ENCODE peak calls at places on chromosomes 11 and 22, in four cellular contexts. One of them, this sample, is unnamed. For H3K4me1 and H3K36me3, the result is how much of the 10 kb centered on the place peaks cover.

GRCh38 chr11:2137202-2138071 is 1.8 kb downstream of the IGF2 start:
- DNase-seq in naive thymus-derived CD4-positive, alpha-beta T cell: no peak
- DNase-seq in tibial artery: no peak
- DNase-seq in iPS DF 6.9: no peak
- DNase-seq in this sample: no peak

GRCh38 chr22:44735518-44736428 is 16.6 kb upstream of the ARHGAP8 start:
- DNase-seq in naive thymus-derived CD4-positive, alpha-beta T cell: peak
- DNase-seq in tibial artery: no peak
- DNase-seq in iPS DF 6.9: peak
- DNase-seq in this sample: peak

GRCh38 chr11:30333405-30333804 is 10.5 kb downstream of the ARL14EP start:
- DNase-seq in naive thymus-derived CD4-positive, alpha-beta T cell: no peak
- DNase-seq in tibial artery: no peak
- DNase-seq in iPS DF 6.9: no peak
- DNase-seq in this sample: no peak

GRCh38 chr11:46889689-46890475 is 28.5 kb downstream of the LRP4 start:
- DNase-seq in naive thymus-derived CD4-positive, alpha-beta T cell: peak
- DNase-seq in tibial artery: peak
- DNase-seq in iPS DF 6.9: peak
- DNase-seq in this sample: peak

GRCh38 chr11:35390737-35391682 is 28.3 kb downstream of the SLC1A2 start:
- DNase-seq in naive thymus-derived CD4-positive, alpha-beta T cell: no peak
- DNase-seq in tibial artery: no peak
- DNase-seq in iPS DF 6.9: no peak
- DNase-seq in this sample: no peak

GRCh38 chr11:115911656-115912055 is 407.4 kb upstream of the CADM1 start:
- DNase-seq in naive thymus-derived CD4-positive, alpha-beta T cell: no peak
- DNase-seq in tibial artery: no peak
- DNase-seq in iPS DF 6.9: no peak
- DNase-seq in this sample: no peak

GRCh38 chr11:129975543-129975942 is 27.1 kb downstream of the PRDM10 start:
- DNase-seq in naive thymus-derived CD4-positive, alpha-beta T cell: no peak
- DNase-seq in tibial artery: no peak
- DNase-seq in iPS DF 6.9: no peak
- DNase-seq in this sample: no peak

GRCh38 chr11:41659990-41660389 is 200.5 kb upstream of the LRRC4C start:
- DNase-seq in naive thymus-derived CD4-positive, alpha-beta T cell: no peak
- DNase-seq in tibial artery: no peak
- DNase-seq in iPS DF 6.9: no peak
- DNase-seq in this sample: no peak

GRCh38 chr11:128451651-128452470 is 135.5 kb downstream of the ETS1 start:
- DNase-seq in naive thymus-derived CD4-positive, alpha-beta T cell: no peak
- DNase-seq in tibial artery: peak
- DNase-seq in iPS DF 6.9: no peak
- DNase-seq in this sample: no peak

GRCh38 chr22:39319284-39320170 is at the start of gene RPL3:
- DNase-seq in naive thymus-derived CD4-positive, alpha-beta T cell: peak
- DNase-seq in tibial artery: peak
- DNase-seq in iPS DF 6.9: peak
- DNase-seq in this sample: peak

GRCh38 chr22:39327995-39328754 is 8.8 kb upstream of the RPL3 start:
- DNase-seq in naive thymus-derived CD4-positive, alpha-beta T cell: no peak
- DNase-seq in tibial artery: no peak
- DNase-seq in iPS DF 6.9: no peak
- DNase-seq in this sample: no peak

GRCh38 chr22:39325392-39325932 is 6.0 kb upstream of the RPL3 start:
- DNase-seq in naive thymus-derived CD4-positive, alpha-beta T cell: no peak
- DNase-seq in tibial artery: no peak
- DNase-seq in iPS DF 6.9: no peak
- DNase-seq in this sample: no peak
- H3K4me1 ChIP-seq in naive thymus-derived CD4-positive, alpha-beta T cell: under half
- H3K4me1 ChIP-seq in tibial artery: under half
- H3K4me1 ChIP-seq in iPS DF 6.9: under half
- H3K4me1 ChIP-seq in this sample: under half

GRCh38 chr11:69888671-69889076 is 69.5 kb upstream of the FGF3 start:
- DNase-seq in naive thymus-derived CD4-positive, alpha-beta T cell: no peak
- DNase-seq in tibial artery: no peak
- DNase-seq in iPS DF 6.9: peak
- DNase-seq in this sample: peak
- H3K36me3 ChIP-seq in naive thymus-derived CD4-positive, alpha-beta T cell: under half
- H3K36me3 ChIP-seq in tibial artery: under half
- H3K36me3 ChIP-seq in iPS DF 6.9: under half
- H3K36me3 ChIP-seq in this sample: under half

GRCh38 chr11:72038491-72038890 is 39.8 kb downstream of the IL18BP start:
- DNase-seq in naive thymus-derived CD4-positive, alpha-beta T cell: no peak
- DNase-seq in tibial artery: peak
- DNase-seq in iPS DF 6.9: no peak
- DNase-seq in this sample: no peak

GRCh38 chr11:72040497-72041363 is 39.6 kb downstream of the NUMA1 start:
- DNase-seq in naive thymus-derived CD4-positive, alpha-beta T cell: peak
- DNase-seq in tibial artery: peak
- DNase-seq in iPS DF 6.9: peak
- DNase-seq in this sample: peak

GRCh38 chr11:72039108-72039850 is 40.6 kb downstream of the IL18BP start:
- DNase-seq in naive thymus-derived CD4-positive, alpha-beta T cell: no peak
- DNase-seq in tibial artery: peak
- DNase-seq in iPS DF 6.9: no peak
- DNase-seq in this sample: no peak

GRCh38 chr11:72036687-72037086 is 38.0 kb downstream of the IL18BP start:
- DNase-seq in naive thymus-derived CD4-positive, alpha-beta T cell: no peak
- DNase-seq in tibial artery: no peak
- DNase-seq in iPS DF 6.9: no peak
- DNase-seq in this sample: no peak

DNA sequence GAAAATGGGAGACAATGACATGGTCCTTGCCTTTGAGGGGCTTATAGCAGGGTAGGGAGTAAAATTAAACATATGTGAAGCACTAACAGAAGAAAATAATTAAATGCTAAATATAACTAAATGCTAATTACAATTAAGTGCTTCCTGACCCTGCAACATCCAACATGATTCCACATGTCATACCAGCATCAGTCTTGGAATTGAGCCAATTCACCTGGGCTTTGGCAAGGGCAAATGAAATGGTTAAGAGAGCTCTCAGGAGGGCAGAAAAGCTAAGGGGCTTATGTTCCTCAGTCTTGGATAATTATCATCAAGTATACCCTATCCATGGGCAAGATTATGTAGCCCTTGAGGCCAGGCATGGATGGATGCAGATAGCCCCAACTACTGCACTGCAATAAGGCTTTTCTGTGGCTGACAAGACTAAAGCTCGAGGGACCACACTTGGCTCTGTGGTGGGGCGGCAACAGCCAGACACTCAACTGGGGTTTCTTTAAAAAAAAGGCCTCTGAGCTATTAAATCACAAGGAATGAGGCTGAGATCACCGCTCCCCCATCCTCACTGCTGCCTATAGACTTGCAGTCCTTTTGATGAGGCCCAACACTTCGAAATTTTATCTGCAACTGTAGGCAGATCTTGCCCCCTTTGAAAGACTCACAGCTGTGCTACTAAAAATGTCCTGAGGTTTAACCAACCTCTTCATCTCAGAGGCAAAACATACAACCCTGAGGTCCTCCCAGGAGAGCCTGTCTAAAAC is 39.0 kb downstream of the IL18BP start:
- DNase-seq in naive thymus-derived CD4-positive, alpha-beta T cell: no peak
- DNase-seq in tibial artery: no peak
- DNase-seq in iPS DF 6.9: no peak
- DNase-seq in this sample: no peak
- H3K27ac ChIP-seq in naive thymus-derived CD4-positive, alpha-beta T cell: peak
- H3K27ac ChIP-seq in tibial artery: peak
- H3K27ac ChIP-seq in iPS DF 6.9: no peak
- H3K27ac ChIP-seq in this sample: peak

DNA sequence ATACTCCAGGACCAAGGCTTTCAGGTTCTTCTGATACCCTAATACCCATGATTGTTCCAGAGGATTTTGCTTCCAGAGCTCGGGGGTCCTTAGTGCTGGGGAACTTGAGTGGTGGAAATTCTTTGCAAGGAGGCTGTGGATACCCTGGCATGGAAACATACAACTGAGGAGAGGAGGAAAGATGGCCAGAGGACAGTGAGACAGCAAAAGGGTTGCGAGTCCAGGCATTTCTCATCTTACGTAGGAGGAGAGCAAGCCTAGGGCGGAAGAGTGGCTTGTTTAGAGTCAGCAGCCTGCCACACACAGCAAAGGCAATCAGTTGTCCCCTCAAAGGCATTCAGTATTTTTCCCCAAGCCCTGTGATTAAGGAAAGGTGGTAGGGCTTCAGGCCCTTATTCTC is 73.5 kb downstream of the ADM start:
- DNase-seq in naive thymus-derived CD4-positive, alpha-beta T cell: no peak
- DNase-seq in tibial artery: no peak
- DNase-seq in iPS DF 6.9: no peak
- DNase-seq in this sample: no peak
- H3K4me1 ChIP-seq in naive thymus-derived CD4-positive, alpha-beta T cell: under half
- H3K4me1 ChIP-seq in tibial artery: under half
- H3K4me1 ChIP-seq in iPS DF 6.9: under half
- H3K4me1 ChIP-seq in this sample: under half

DNA sequence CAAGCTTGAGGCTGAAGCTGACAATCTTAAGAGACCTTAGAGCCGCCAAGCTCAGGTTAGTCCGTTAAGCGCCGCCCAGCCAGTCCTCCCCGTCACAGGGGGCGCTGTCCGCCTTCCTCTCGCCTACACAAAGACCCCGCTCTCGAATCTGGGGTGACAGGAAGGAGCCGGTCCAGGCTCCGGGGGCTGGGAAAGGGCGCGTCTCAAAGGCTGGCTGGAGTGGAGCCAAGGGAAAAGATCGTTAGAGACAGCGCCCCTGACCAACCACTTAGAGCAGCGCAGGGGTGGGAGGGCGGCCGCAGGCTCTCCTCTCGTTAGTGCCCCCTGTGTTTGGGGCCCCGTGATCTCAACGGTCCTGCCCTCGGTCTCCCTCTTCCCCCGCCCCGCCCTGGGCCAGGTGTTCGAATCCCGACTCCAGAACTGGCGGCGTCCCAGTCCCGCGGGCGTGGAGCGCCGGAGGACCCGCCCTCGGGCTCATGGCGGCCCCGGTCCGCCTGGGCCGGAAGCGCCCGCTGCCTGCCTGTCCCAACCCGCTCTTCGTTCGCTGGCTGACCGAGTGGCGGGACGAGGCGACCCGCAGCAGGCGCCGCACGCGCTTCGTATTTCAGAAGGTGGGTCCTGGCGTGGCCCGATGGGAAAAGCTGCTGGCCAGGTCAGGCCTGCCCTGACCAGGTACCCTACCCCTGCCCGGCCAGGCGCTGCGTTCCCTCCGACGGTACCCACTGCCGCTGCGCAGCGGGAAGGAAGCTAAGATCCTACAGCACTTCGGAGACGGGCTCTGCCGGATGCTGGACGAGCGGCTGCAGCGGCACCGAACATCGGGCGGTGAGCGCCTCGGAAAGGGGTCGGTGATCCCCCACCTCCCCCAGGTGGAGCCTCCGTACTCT is at the start of gene MUS81:
- DNase-seq in naive thymus-derived CD4-positive, alpha-beta T cell: peak
- DNase-seq in tibial artery: peak
- DNase-seq in iPS DF 6.9: peak
- DNase-seq in this sample: peak
- H3K36me3 ChIP-seq in naive thymus-derived CD4-positive, alpha-beta T cell: under half
- H3K36me3 ChIP-seq in tibial artery: under half
- H3K36me3 ChIP-seq in iPS DF 6.9: under half
- H3K36me3 ChIP-seq in this sample: under half

DNA sequence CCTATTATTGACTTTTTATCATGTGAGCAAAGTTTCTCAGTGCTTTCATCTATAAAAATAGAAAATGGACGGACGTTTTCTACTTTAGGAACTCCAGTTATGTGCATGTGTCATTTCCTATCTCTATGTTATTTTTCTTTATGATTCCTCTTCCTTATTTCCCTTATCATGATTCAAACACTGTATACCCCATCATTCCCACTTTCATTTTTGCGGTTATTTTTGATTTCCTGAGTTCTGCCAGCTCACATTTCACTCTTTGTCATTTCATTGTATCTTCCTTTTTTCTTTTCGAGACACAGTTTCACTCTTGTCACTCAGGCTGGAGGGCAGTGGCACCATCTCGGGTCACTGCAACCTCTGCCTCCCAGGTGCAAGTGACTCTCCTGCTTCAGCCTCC is 21.4 kb downstream of the C11orf58 start:
- DNase-seq in naive thymus-derived CD4-positive, alpha-beta T cell: no peak
- DNase-seq in tibial artery: no peak
- DNase-seq in iPS DF 6.9: no peak
- DNase-seq in this sample: no peak
- H3K27ac ChIP-seq in naive thymus-derived CD4-positive, alpha-beta T cell: peak
- H3K27ac ChIP-seq in tibial artery: no peak
- H3K27ac ChIP-seq in iPS DF 6.9: no peak
- H3K27ac ChIP-seq in this sample: no peak

GRCh38 chr11:61769946-61770683 is 17.7 kb downstream of the MYRF start:
- DNase-seq in naive thymus-derived CD4-positive, alpha-beta T cell: no peak
- DNase-seq in tibial artery: no peak
- DNase-seq in iPS DF 6.9: no peak
- DNase-seq in this sample: no peak
- H3K4me1 ChIP-seq in naive thymus-derived CD4-positive, alpha-beta T cell: under half
- H3K4me1 ChIP-seq in tibial artery: under half
- H3K4me1 ChIP-seq in iPS DF 6.9: under half
- H3K4me1 ChIP-seq in this sample: under half

GRCh38 chr22:19853058-19853878 is 1.4 kb downstream of the GNB1L start:
- DNase-seq in naive thymus-derived CD4-positive, alpha-beta T cell: no peak
- DNase-seq in tibial artery: no peak
- DNase-seq in iPS DF 6.9: no peak
- DNase-seq in this sample: no peak
- H3K36me3 ChIP-seq in naive thymus-derived CD4-positive, alpha-beta T cell: under half
- H3K36me3 ChIP-seq in tibial artery: under half
- H3K36me3 ChIP-seq in iPS DF 6.9: under half
- H3K36me3 ChIP-seq in this sample: under half

GRCh38 chr11:19080579-19080993 is 20.1 kb upstream of the MRGPRX2 start:
- DNase-seq in naive thymus-derived CD4-positive, alpha-beta T cell: no peak
- DNase-seq in tibial artery: no peak
- DNase-seq in iPS DF 6.9: no peak
- DNase-seq in this sample: no peak
- H3K27ac ChIP-seq in naive thymus-derived CD4-positive, alpha-beta T cell: no peak
- H3K27ac ChIP-seq in tibial artery: no peak
- H3K27ac ChIP-seq in iPS DF 6.9: no peak
- H3K27ac ChIP-seq in this sample: no peak

DNA sequence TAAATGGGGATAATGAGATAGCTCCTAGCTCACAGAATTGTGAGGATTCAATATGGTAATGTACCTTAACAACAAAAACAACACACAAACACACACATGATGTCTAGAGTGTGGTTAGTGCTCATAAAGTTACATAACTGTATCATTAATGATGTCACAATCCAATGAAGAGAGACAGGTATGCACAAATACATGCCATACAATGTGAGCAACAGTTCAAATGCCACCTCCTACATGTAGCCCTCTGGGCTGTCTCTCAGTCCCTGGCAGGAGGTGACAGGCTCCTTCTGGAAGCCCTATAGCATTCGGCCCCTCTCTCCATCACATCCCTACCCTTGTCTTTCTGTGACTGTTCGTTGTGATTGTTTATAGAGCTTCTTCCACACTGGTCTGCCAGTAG is 8.3 kb upstream of the MICALL1 start:
- DNase-seq in naive thymus-derived CD4-positive, alpha-beta T cell: no peak
- DNase-seq in tibial artery: no peak
- DNase-seq in iPS DF 6.9: no peak
- DNase-seq in this sample: no peak
- H3K4me1 ChIP-seq in naive thymus-derived CD4-positive, alpha-beta T cell: under half
- H3K4me1 ChIP-seq in tibial artery: under half
- H3K4me1 ChIP-seq in iPS DF 6.9: under half
- H3K4me1 ChIP-seq in this sample: under half